ENCODE peak calls at places on chromosomes 3 and 15, in ten cellular contexts. One of them, this sample, is unnamed.

GRCh38 chr3:189238071-189238470 is 66.3 kb downstream of the TPRG1 start:
- DNase-seq in NCI-H460: no peak
- DNase-seq in Peyer's patch: no peak
- DNase-seq in activated CD4-positive, alpha-beta T cell treated with anti-CD3 and anti-CD28 coated beads, Interleukin-2, amount 10 ng/mL, durations not matched to agents 24 days and 14 days: peak
- DNase-seq in cerebellum: no peak
- DNase-seq in GF-D8: no peak
- DNase-seq in Panc1: no peak
- DNase-seq in HCEC 1CT: no peak
- DNase-seq in right lobe of liver: no peak
- DNase-seq in NCI-H1436: no peak
- DNase-seq in this sample: no peak

GRCh38 chr3:65894679-65895078 is 144.0 kb downstream of the MAGI1 start:
- DNase-seq in Panc1: no peak
- DNase-seq in cerebellum: no peak
- DNase-seq in right lobe of liver: no peak
- DNase-seq in NCI-H1436: no peak
- DNase-seq in Peyer's patch: no peak
- DNase-seq in NCI-H460: no peak
- DNase-seq in GF-D8: no peak
- DNase-seq in HCEC 1CT: peak
- DNase-seq in activated CD4-positive, alpha-beta T cell treated with anti-CD3 and anti-CD28 coated beads, Interleukin-2, amount 10 ng/mL, durations not matched to agents 24 days and 14 days: no peak
- DNase-seq in this sample: no peak

GRCh38 chr3:97981886-97982285 is 9.7 kb upstream of the RIOX2 start:
- DNase-seq in right lobe of liver: no peak
- DNase-seq in cerebellum: no peak
- DNase-seq in GF-D8: no peak
- DNase-seq in NCI-H460: no peak
- DNase-seq in Peyer's patch: no peak
- DNase-seq in NCI-H1436: no peak
- DNase-seq in Panc1: no peak
- DNase-seq in activated CD4-positive, alpha-beta T cell treated with anti-CD3 and anti-CD28 coated beads, Interleukin-2, amount 10 ng/mL, durations not matched to agents 24 days and 14 days: peak
- DNase-seq in HCEC 1CT: no peak
- DNase-seq in this sample: no peak

GRCh38 chr3:151219056-151219455 is 16.0 kb upstream of the GPR171 start:
- DNase-seq in Peyer's patch: no peak
- DNase-seq in cerebellum: no peak
- DNase-seq in GF-D8: no peak
- DNase-seq in right lobe of liver: no peak
- DNase-seq in NCI-H460: no peak
- DNase-seq in HCEC 1CT: peak
- DNase-seq in NCI-H1436: peak
- DNase-seq in Panc1: no peak
- DNase-seq in activated CD4-positive, alpha-beta T cell treated with anti-CD3 and anti-CD28 coated beads, Interleukin-2, amount 10 ng/mL, durations not matched to agents 24 days and 14 days: no peak
- DNase-seq in this sample: no peak

GRCh38 chr15:33902043-33902442 is 66.3 kb upstream of the CHRM5 start:
- DNase-seq in Panc1: no peak
- DNase-seq in NCI-H460: no peak
- DNase-seq in cerebellum: no peak
- DNase-seq in activated CD4-positive, alpha-beta T cell treated with anti-CD3 and anti-CD28 coated beads, Interleukin-2, amount 10 ng/mL, durations not matched to agents 24 days and 14 days: no peak
- DNase-seq in HCEC 1CT: no peak
- DNase-seq in right lobe of liver: no peak
- DNase-seq in GF-D8: no peak
- DNase-seq in NCI-H1436: no peak
- DNase-seq in Peyer's patch: no peak
- DNase-seq in this sample: no peak

GRCh38 chr3:99167016-99167415 is 265.5 kb upstream of the DCBLD2 start:
- DNase-seq in activated CD4-positive, alpha-beta T cell treated with anti-CD3 and anti-CD28 coated beads, Interleukin-2, amount 10 ng/mL, durations not matched to agents 24 days and 14 days: no peak
- DNase-seq in cerebellum: no peak
- DNase-seq in GF-D8: no peak
- DNase-seq in Panc1: no peak
- DNase-seq in Peyer's patch: no peak
- DNase-seq in NCI-H1436: no peak
- DNase-seq in right lobe of liver: no peak
- DNase-seq in HCEC 1CT: peak
- DNase-seq in NCI-H460: no peak
- DNase-seq in this sample: no peak

GRCh38 chr15:80844011-80844732 is 65.0 kb downstream of the CEMIP start:
- DNase-seq in Panc1: no peak
- DNase-seq in HCEC 1CT: peak
- DNase-seq in Peyer's patch: no peak
- DNase-seq in NCI-H460: no peak
- DNase-seq in cerebellum: no peak
- DNase-seq in activated CD4-positive, alpha-beta T cell treated with anti-CD3 and anti-CD28 coated beads, Interleukin-2, amount 10 ng/mL, durations not matched to agents 24 days and 14 days: no peak
- DNase-seq in NCI-H1436: no peak
- DNase-seq in right lobe of liver: no peak
- DNase-seq in GF-D8: no peak
- DNase-seq in this sample: no peak

GRCh38 chr3:144148356-144148755 is 176.7 kb downstream of the DIPK2A start:
- DNase-seq in activated CD4-positive, alpha-beta T cell treated with anti-CD3 and anti-CD28 coated beads, Interleukin-2, amount 10 ng/mL, durations not matched to agents 24 days and 14 days: no peak
- DNase-seq in NCI-H1436: no peak
- DNase-seq in GF-D8: no peak
- DNase-seq in NCI-H460: no peak
- DNase-seq in Panc1: no peak
- DNase-seq in right lobe of liver: no peak
- DNase-seq in Peyer's patch: no peak
- DNase-seq in HCEC 1CT: no peak
- DNase-seq in cerebellum: no peak
- DNase-seq in this sample: no peak

GRCh38 chr15:58447244-58448010 is 15.6 kb downstream of the LIPC start:
- DNase-seq in Panc1: no peak
- DNase-seq in NCI-H460: no peak
- DNase-seq in GF-D8: no peak
- DNase-seq in right lobe of liver: no peak
- DNase-seq in HCEC 1CT: no peak
- DNase-seq in activated CD4-positive, alpha-beta T cell treated with anti-CD3 and anti-CD28 coated beads, Interleukin-2, amount 10 ng/mL, durations not matched to agents 24 days and 14 days: no peak
- DNase-seq in NCI-H1436: no peak
- DNase-seq in Peyer's patch: no peak
- DNase-seq in cerebellum: no peak
- DNase-seq in this sample: no peak

GRCh38 chr3:40505599-40506462 is at the start of gene ZNF620:
- DNase-seq in right lobe of liver: peak
- DNase-seq in Panc1: no peak
- DNase-seq in Peyer's patch: peak
- DNase-seq in GF-D8: no peak
- DNase-seq in cerebellum: peak
- DNase-seq in HCEC 1CT: no peak
- DNase-seq in NCI-H460: peak
- DNase-seq in NCI-H1436: peak
- DNase-seq in activated CD4-positive, alpha-beta T cell treated with anti-CD3 and anti-CD28 coated beads, Interleukin-2, amount 10 ng/mL, durations not matched to agents 24 days and 14 days: peak
- DNase-seq in this sample: peak

GRCh38 chr3:107710851-107711250 is 188.1 kb downstream of the BBX start:
- DNase-seq in activated CD4-positive, alpha-beta T cell treated with anti-CD3 and anti-CD28 coated beads, Interleukin-2, amount 10 ng/mL, durations not matched to agents 24 days and 14 days: no peak
- DNase-seq in Panc1: no peak
- DNase-seq in GF-D8: no peak
- DNase-seq in Peyer's patch: no peak
- DNase-seq in cerebellum: no peak
- DNase-seq in NCI-H1436: no peak
- DNase-seq in NCI-H460: no peak
- DNase-seq in HCEC 1CT: peak
- DNase-seq in right lobe of liver: no peak
- DNase-seq in this sample: no peak

GRCh38 chr3:153003860-153004259 is 158.2 kb upstream of the RAP2B start:
- DNase-seq in Peyer's patch: no peak
- DNase-seq in Panc1: no peak
- DNase-seq in NCI-H1436: no peak
- DNase-seq in HCEC 1CT: no peak
- DNase-seq in NCI-H460: no peak
- DNase-seq in right lobe of liver: no peak
- DNase-seq in cerebellum: no peak
- DNase-seq in GF-D8: no peak
- DNase-seq in activated CD4-positive, alpha-beta T cell treated with anti-CD3 and anti-CD28 coated beads, Interleukin-2, amount 10 ng/mL, durations not matched to agents 24 days and 14 days: no peak
- DNase-seq in this sample: no peak

GRCh38 chr3:49465269-49466034 is 4.6 kb upstream of the DAG1 start:
- DNase-seq in NCI-H1436: no peak
- DNase-seq in GF-D8: no peak
- DNase-seq in activated CD4-positive, alpha-beta T cell treated with anti-CD3 and anti-CD28 coated beads, Interleukin-2, amount 10 ng/mL, durations not matched to agents 24 days and 14 days: no peak
- DNase-seq in HCEC 1CT: no peak
- DNase-seq in NCI-H460: no peak
- DNase-seq in Peyer's patch: peak
- DNase-seq in right lobe of liver: no peak
- DNase-seq in cerebellum: no peak
- DNase-seq in Panc1: no peak
- DNase-seq in this sample: no peak

GRCh38 chr3:129476586-129476985 is 36.6 kb downstream of the IFT122 start:
- DNase-seq in Panc1: no peak
- DNase-seq in GF-D8: no peak
- DNase-seq in NCI-H460: no peak
- DNase-seq in activated CD4-positive, alpha-beta T cell treated with anti-CD3 and anti-CD28 coated beads, Interleukin-2, amount 10 ng/mL, durations not matched to agents 24 days and 14 days: no peak
- DNase-seq in cerebellum: no peak
- DNase-seq in HCEC 1CT: no peak
- DNase-seq in NCI-H1436: no peak
- DNase-seq in right lobe of liver: no peak
- DNase-seq in Peyer's patch: no peak
- DNase-seq in this sample: no peak

GRCh38 chr3:51682079-51682478 is 11.0 kb downstream of the TEX264 start:
- DNase-seq in Panc1: peak
- DNase-seq in Peyer's patch: peak
- DNase-seq in NCI-H1436: peak
- DNase-seq in cerebellum: peak
- DNase-seq in right lobe of liver: peak
- DNase-seq in activated CD4-positive, alpha-beta T cell treated with anti-CD3 and anti-CD28 coated beads, Interleukin-2, amount 10 ng/mL, durations not matched to agents 24 days and 14 days: peak
- DNase-seq in NCI-H460: peak
- DNase-seq in GF-D8: peak
- DNase-seq in HCEC 1CT: peak
- DNase-seq in this sample: peak

GRCh38 chr3:28835751-28836150 is 445.1 kb upstream of the RBMS3 start:
- DNase-seq in NCI-H1436: no peak
- DNase-seq in right lobe of liver: no peak
- DNase-seq in activated CD4-positive, alpha-beta T cell treated with anti-CD3 and anti-CD28 coated beads, Interleukin-2, amount 10 ng/mL, durations not matched to agents 24 days and 14 days: no peak
- DNase-seq in Peyer's patch: no peak
- DNase-seq in GF-D8: no peak
- DNase-seq in Panc1: no peak
- DNase-seq in NCI-H460: no peak
- DNase-seq in cerebellum: no peak
- DNase-seq in HCEC 1CT: no peak
- DNase-seq in this sample: no peak

GRCh38 chr15:72353266-72353665 is 22.5 kb downstream of the HEXA start:
- DNase-seq in NCI-H1436: no peak
- DNase-seq in Peyer's patch: no peak
- DNase-seq in GF-D8: no peak
- DNase-seq in right lobe of liver: no peak
- DNase-seq in activated CD4-positive, alpha-beta T cell treated with anti-CD3 and anti-CD28 coated beads, Interleukin-2, amount 10 ng/mL, durations not matched to agents 24 days and 14 days: no peak
- DNase-seq in HCEC 1CT: peak
- DNase-seq in NCI-H460: no peak
- DNase-seq in cerebellum: no peak
- DNase-seq in Panc1: no peak
- DNase-seq in this sample: no peak

GRCh38 chr3:141462176-141462859 is 24.5 kb upstream of the RASA2 start:
- DNase-seq in right lobe of liver: no peak
- DNase-seq in activated CD4-positive, alpha-beta T cell treated with anti-CD3 and anti-CD28 coated beads, Interleukin-2, amount 10 ng/mL, durations not matched to agents 24 days and 14 days: no peak
- DNase-seq in Peyer's patch: no peak
- DNase-seq in HCEC 1CT: no peak
- DNase-seq in NCI-H460: no peak
- DNase-seq in Panc1: no peak
- DNase-seq in NCI-H1436: no peak
- DNase-seq in cerebellum: no peak
- DNase-seq in GF-D8: no peak
- DNase-seq in this sample: no peak

GRCh38 chr3:35932995-35933394 is 293.7 kb downstream of the ARPP21 start:
- DNase-seq in GF-D8: peak
- DNase-seq in right lobe of liver: no peak
- DNase-seq in cerebellum: no peak
- DNase-seq in Peyer's patch: no peak
- DNase-seq in HCEC 1CT: peak
- DNase-seq in activated CD4-positive, alpha-beta T cell treated with anti-CD3 and anti-CD28 coated beads, Interleukin-2, amount 10 ng/mL, durations not matched to agents 24 days and 14 days: no peak
- DNase-seq in Panc1: no peak
- DNase-seq in NCI-H1436: no peak
- DNase-seq in NCI-H460: peak
- DNase-seq in this sample: no peak

GRCh38 chr3:71724171-71724453 is 1.1 kb downstream of the EIF4E3 start:
- DNase-seq in GF-D8: no peak
- DNase-seq in activated CD4-positive, alpha-beta T cell treated with anti-CD3 and anti-CD28 coated beads, Interleukin-2, amount 10 ng/mL, durations not matched to agents 24 days and 14 days: peak
- DNase-seq in HCEC 1CT: no peak
- DNase-seq in cerebellum: no peak
- DNase-seq in NCI-H460: no peak
- DNase-seq in Peyer's patch: no peak
- DNase-seq in right lobe of liver: no peak
- DNase-seq in NCI-H1436: no peak
- DNase-seq in Panc1: no peak
- DNase-seq in this sample: no peak

GRCh38 chr15:55222588-55222987 is 25.8 kb upstream of the RSL24D1 start:
- DNase-seq in NCI-H460: no peak
- DNase-seq in GF-D8: peak
- DNase-seq in Peyer's patch: no peak
- DNase-seq in HCEC 1CT: no peak
- DNase-seq in Panc1: no peak
- DNase-seq in NCI-H1436: no peak
- DNase-seq in right lobe of liver: no peak
- DNase-seq in cerebellum: no peak
- DNase-seq in activated CD4-positive, alpha-beta T cell treated with anti-CD3 and anti-CD28 coated beads, Interleukin-2, amount 10 ng/mL, durations not matched to agents 24 days and 14 days: no peak
- DNase-seq in this sample: no peak

GRCh38 chr3:188544012-188544411 is 390.1 kb downstream of the LPP start:
- DNase-seq in cerebellum: no peak
- DNase-seq in activated CD4-positive, alpha-beta T cell treated with anti-CD3 and anti-CD28 coated beads, Interleukin-2, amount 10 ng/mL, durations not matched to agents 24 days and 14 days: no peak
- DNase-seq in right lobe of liver: no peak
- DNase-seq in HCEC 1CT: no peak
- DNase-seq in NCI-H1436: no peak
- DNase-seq in GF-D8: no peak
- DNase-seq in Panc1: no peak
- DNase-seq in NCI-H460: no peak
- DNase-seq in Peyer's patch: no peak
- DNase-seq in this sample: no peak

GRCh38 chr3:4687167-4687566 is 194.0 kb downstream of the ITPR1 start:
- DNase-seq in Peyer's patch: no peak
- DNase-seq in activated CD4-positive, alpha-beta T cell treated with anti-CD3 and anti-CD28 coated beads, Interleukin-2, amount 10 ng/mL, durations not matched to agents 24 days and 14 days: no peak
- DNase-seq in HCEC 1CT: no peak
- DNase-seq in NCI-H1436: no peak
- DNase-seq in GF-D8: no peak
- DNase-seq in NCI-H460: peak
- DNase-seq in Panc1: no peak
- DNase-seq in right lobe of liver: no peak
- DNase-seq in cerebellum: no peak
- DNase-seq in this sample: no peak

GRCh38 chr3:133396906-133397305 is 3.0 kb upstream of the BFSP2 start:
- DNase-seq in Peyer's patch: peak
- DNase-seq in NCI-H1436: no peak
- DNase-seq in activated CD4-positive, alpha-beta T cell treated with anti-CD3 and anti-CD28 coated beads, Interleukin-2, amount 10 ng/mL, durations not matched to agents 24 days and 14 days: no peak
- DNase-seq in Panc1: no peak
- DNase-seq in NCI-H460: no peak
- DNase-seq in right lobe of liver: no peak
- DNase-seq in HCEC 1CT: no peak
- DNase-seq in GF-D8: no peak
- DNase-seq in cerebellum: no peak
- DNase-seq in this sample: no peak

GRCh38 chr15:51382787-51383186 is 41.3 kb downstream of the GLDN start:
- DNase-seq in right lobe of liver: no peak
- DNase-seq in activated CD4-positive, alpha-beta T cell treated with anti-CD3 and anti-CD28 coated beads, Interleukin-2, amount 10 ng/mL, durations not matched to agents 24 days and 14 days: no peak
- DNase-seq in Peyer's patch: no peak
- DNase-seq in NCI-H1436: peak
- DNase-seq in HCEC 1CT: peak
- DNase-seq in GF-D8: no peak
- DNase-seq in cerebellum: peak
- DNase-seq in Panc1: no peak
- DNase-seq in NCI-H460: peak
- DNase-seq in this sample: peak